ENCODE peak calls at places on chromosomes 11 and 22, in nine cellular contexts. U is effector CD4-positive, alpha-beta T cell; A is nucleus accumbens; D is nephron progenitor cell; H is activated T-helper 1 cell treated with anti-CD3 and anti-CD28 coated beads, Interleukin-12 subunit alpha, Interleukin-12 subunit beta, Interleukin-2, Interleukin-4 antibody, amounts not matched to agents 30 ng/mL and 10 ng/mL and 1 ng/mL, durations not matched to agents 14 hours and 24 hours and 36 hours; O is left lung; T is activated CD4-positive, CD25-positive, alpha-beta regulatory T cell; Y is astrocyte of the spinal cord; B is ACHN. I is an unnamed sample.

GRCh38 chr22:42056757-42057511 is 13.7 kb downstream of the NAGA start:
- DNase-seq in H (no peak), T (no peak), O (no peak), U (no peak), D (no peak), A (no peak), B (no peak), Y (no peak), I (no peak)

GRCh38 chr11:19890308-19890707 is 177.7 kb downstream of the NAV2 start:
- DNase-seq in D (no peak), U (no peak), B (peak; percentile 95), H (no peak), Y (peak; percentile 95), A (no peak), T (no peak), O (no peak), I (no peak)

GRCh38 chr11:2139118-2139490 is at the start of gene IGF2:
- DNase-seq in O (no peak), D (peak; percentile 71), B (no peak), H (no peak), A (no peak), Y (no peak), U (no peak), T (no peak), I (peak; percentile 43)

GRCh38 chr11:105935791-105936190 is 86.2 kb downstream of the MSANTD4 start:
- DNase-seq in A (no peak), U (no peak), H (no peak), Y (peak; percentile 61), D (no peak), T (no peak), B (no peak), O (no peak), I (no peak)

GRCh38 chr11:96694338-96694737 is 304.5 kb downstream of the JRKL start:
- DNase-seq in T (no peak), Y (no peak), O (no peak), H (no peak), B (no peak), U (no peak), D (no peak), A (no peak), I (no peak)

GRCh38 chr11:65035579-65035978 is 5.4 kb upstream of the SAC3D1 start:
- DNase-seq in H (no peak), A (no peak), D (no peak), U (no peak), B (no peak), O (no peak), T (no peak), Y (no peak), I (no peak)

GRCh38 chr11:37748641-37749040 is 1150.6 kb upstream of the RAG2 start:
- DNase-seq in T (no peak), Y (peak; percentile 4), H (no peak), D (no peak), A (no peak), B (no peak), U (no peak), O (no peak), I (no peak)

GRCh38 chr22:24422078-24422665 is 5.2 kb upstream of the ADORA2A start:
- DNase-seq in A (no peak), T (no peak), U (no peak), O (peak; percentile 34), H (no peak), D (no peak), B (no peak), Y (no peak), I (no peak)

GRCh38 chr22:31944700-31945477 is 554 bp downstream of the YWHAH start:
- DNase-seq in D (peak; percentile 33), B (peak; percentile 16), U (peak; percentile 25), O (peak; percentile 92), A (peak; percentile 64), Y (peak; percentile 13), H (peak; percentile 17), T (peak; percentile 26), I (peak; percentile 51)

GRCh38 chr11:131095501-131096185 is 179.4 kb upstream of the SNX19 start:
- DNase-seq in A (no peak), H (no peak), Y (no peak), T (no peak), U (no peak), O (no peak), D (no peak), B (no peak), I (no peak)

GRCh38 chr22:44586337-44586990 is 88.4 kb upstream of the RTL6 start:
- DNase-seq in D (no peak), U (no peak), H (no peak), A (no peak), B (no peak), Y (no peak), O (peak; percentile 55), T (no peak), I (no peak)

GRCh38 chr11:126731526-126731925 is 269.0 kb downstream of the KIRREL3 start:
- DNase-seq in O (no peak), B (no peak), T (no peak), D (no peak), A (no peak), Y (no peak), U (no peak), H (no peak), I (no peak)

GRCh38 chr11:70169632-70170031 is 33.5 kb upstream of the FADD start:
- DNase-seq in Y (no peak), A (no peak), D (no peak), T (no peak), H (no peak), O (no peak), B (no peak), U (no peak), I (no peak)

GRCh38 chr11:16191212-16191851 is 165.0 kb downstream of the SOX6 start:
- DNase-seq in H (no peak), T (no peak), D (no peak), U (no peak), A (no peak), O (peak; percentile 16), B (peak; percentile 7), Y (no peak), I (no peak)

GRCh38 chr11:64911142-64911541 is 5.9 kb downstream of the ATG2A start:
- DNase-seq in A (no peak), O (no peak), U (no peak), T (no peak), Y (no peak), H (no peak), B (no peak), D (no peak), I (no peak)

I was measured in glutamatergic neuron.